ENCODE peak calls at places on chromosomes 12 and 14, in five cellular contexts. T is H54; L is activated CD4-positive, alpha-beta memory T cell treated with anti-CD3 and anti-CD28 coated beads for 36 hours; Q is NCI-H748 treated with DMSO at 0.1 percent for 48 hours; B is activated naive CD4-positive, alpha-beta T cell. A is an unnamed sample.

GRCh38 chr12:119593578-119594398 is at the start of gene TMEM233:
- DNase-seq in T (no peak), L (no peak), Q (no peak), B (no peak), A (no peak)

GRCh38 chr12:49868449-49868848 is 25.5 kb upstream of the BCDIN3D start:
- DNase-seq in T (no peak), L (no peak), Q (no peak), B (no peak), A (no peak)

GRCh38 chr12:120019942-120020341 is 30.9 kb downstream of the BICDL1 start:
- DNase-seq in T (no peak), L (no peak), Q (no peak), B (no peak), A (no peak)

GRCh38 chr12:3323002-3323685 is 167.9 kb upstream of the PRMT8 start:
- DNase-seq in T (no peak), L (no peak), Q (no peak), B (no peak), A (no peak)

GRCh38 chr12:6807170-6807569 is 14.5 kb upstream of the GPR162 start:
- DNase-seq in T (no peak), L (no peak), Q (no peak), B (no peak), A (no peak)

GRCh38 chr12:28172434-28173030 is 17.7 kb upstream of the CCDC91 start:
- DNase-seq in T (peak), L (no peak), Q (peak), B (no peak), A (peak)

GRCh38 chr12:68036642-68037041 is 47.4 kb downstream of the IFNG-AS1 start:
- DNase-seq in T (no peak), L (no peak), Q (no peak), B (no peak), A (no peak)

GRCh38 chr12:132285991-132286681 is 43.3 kb downstream of the GALNT9 start:
- DNase-seq in T (peak), L (peak), Q (no peak), B (no peak), A (peak)

GRCh38 chr12:131363416-131363815 is 347.5 kb upstream of the SFSWAP start:
- DNase-seq in T (no peak), L (no peak), Q (no peak), B (no peak), A (no peak)

GRCh38 chr14:104551851-104552737 is 27.5 kb upstream of the C14orf180 start:
- DNase-seq in T (no peak), L (no peak), Q (no peak), B (no peak), A (no peak)

GRCh38 chr12:88993655-88994054 is 358.6 kb downstream of the DUSP6 start:
- DNase-seq in T (no peak), L (no peak), Q (peak), B (no peak), A (peak)

GRCh38 chr12:16385779-16386646 is 38.6 kb downstream of the MGST1 start:
- DNase-seq in T (peak), L (no peak), Q (peak), B (no peak), A (peak)

GRCh38 chr12:74780458-74781241 is 243.0 kb downstream of the ATXN7L3B start:
- DNase-seq in T (peak), L (no peak), Q (no peak), B (no peak), A (no peak)

GRCh38 chr12:49818241-49818640 is 10.0 kb downstream of the NCKAP5L start:
- DNase-seq in T (no peak), L (no peak), Q (no peak), B (no peak), A (no peak)

GRCh38 chr14:101358320-101358569 is 203.1 kb upstream of the DIO3 start:
- DNase-seq in T (no peak), L (no peak), Q (no peak), B (no peak), A (no peak)

GRCh38 chr12:58310828-58311273 is 369.5 kb downstream of the ATP23 start:
- DNase-seq in T (peak), L (no peak), Q (no peak), B (no peak), A (no peak)

GRCh38 chr14:22882529-22883190 is 362 bp upstream of the REM2 start:
- DNase-seq in T (peak), L (peak), Q (no peak), B (peak), A (peak)

GRCh38 chr14:64541261-64541970 is 875 bp downstream of the HSPA2 start:
- DNase-seq in T (no peak), L (peak), Q (no peak), B (no peak), A (no peak)

GRCh38 chr14:26281280-26281998 is 316.4 kb downstream of the NOVA1 start:
- DNase-seq in T (peak), L (no peak), Q (peak), B (no peak), A (peak)

GRCh38 chr14:84421611-84422010 is 1108.3 kb upstream of the FLRT2 start:
- DNase-seq in T (no peak), L (no peak), Q (peak), B (no peak), A (no peak)

GRCh38 chr14:98623806-98624430 is 648.1 kb downstream of the BCL11B start:
- DNase-seq in T (no peak), L (no peak), Q (peak), B (no peak), A (no peak)

GRCh38 chr12:68237523-68238070 is 12.0 kb upstream of the IL26 start:
- DNase-seq in T (no peak), L (no peak), Q (no peak), B (no peak), A (no peak)

GRCh38 chr14:104515059-104515810 is 64.3 kb upstream of the C14orf180 start:
- DNase-seq in T (no peak), L (no peak), Q (no peak), B (no peak), A (no peak)